ENCODE peak calls at places on chromosomes 12 and 14, in five cellular contexts. I is AG04450; V is tibial artery; Y is CD8-positive, alpha-beta T cell; R is colonic mucosa. E is an unnamed sample.

GRCh38 chr14:26252176-26252575 is 345.7 kb downstream of the NOVA1 start:
- DNase-seq in I (no peak), Y (no peak), R (no peak), V (no peak), E (no peak)

GRCh38 chr14:51652168-51653095 is 722 bp downstream of the FRMD6 start:
- DNase-seq in R (peak), Y (no peak), I (no peak), V (peak), E (peak)

GRCh38 chr14:95319312-95320075 is at the start of gene CLMN:
- DNase-seq in V (no peak), Y (peak), R (peak), I (no peak), E (peak)

GRCh38 chr12:1662761-1663439 is 28.0 kb upstream of the ADIPOR2 start:
- DNase-seq in Y (peak), V (no peak), I (no peak), R (peak), E (peak)

GRCh38 chr14:35277179-35277578 is 15.0 kb upstream of the PSMA6 start:
- DNase-seq in R (no peak), V (no peak), I (no peak), Y (no peak), E (no peak)

GRCh38 chr12:1369942-1370620 is 224.3 kb downstream of the FBXL14 start:
- DNase-seq in R (no peak), V (no peak), I (no peak), Y (no peak), E (no peak)

GRCh38 chr14:76480426-76480825 is 104.5 kb downstream of the ESRRB start:
- DNase-seq in R (no peak), I (no peak), Y (no peak), V (no peak), E (no peak)

GRCh38 chr12:75208851-75209781 is 523 bp downstream of the KCNC2 start:
- DNase-seq in R (no peak), Y (no peak), V (no peak), I (peak), E (peak)

GRCh38 chr14:68782091-68782981 is 10.5 kb downstream of the ZFP36L1 start:
- DNase-seq in Y (peak), I (no peak), V (peak), R (no peak), E (peak)

GRCh38 chr14:28608438-28608837 is 158.1 kb upstream of the FOXG1 start:
- DNase-seq in V (no peak), I (no peak), Y (no peak), R (no peak), E (no peak)

GRCh38 chr14:93830753-93831461 is 42.6 kb upstream of the PRIMA1 start:
- DNase-seq in I (no peak), V (no peak), R (no peak), Y (no peak), E (no peak)

GRCh38 chr12:23462546-23462945 is 486.9 kb downstream of the SOX5 start:
- DNase-seq in R (no peak), Y (no peak), V (no peak), I (no peak), E (no peak)

GRCh38 chr14:101813833-101814232 is 52.3 kb downstream of the PPP2R5C start:
- DNase-seq in I (no peak), V (no peak), Y (no peak), R (no peak), E (no peak)

GRCh38 chr14:54188036-54188666 is 208.7 kb upstream of the CDKN3 start:
- DNase-seq in I (no peak), R (no peak), Y (no peak), V (no peak), E (peak)

GRCh38 chr12:63978519-63978918 is 134.0 kb downstream of the SRGAP1 start:
- DNase-seq in I (peak), Y (no peak), R (no peak), V (no peak), E (no peak)

GRCh38 chr14:100384277-100384676 is 61.1 kb downstream of the SLC25A47 start:
- DNase-seq in V (no peak), I (no peak), R (no peak), Y (no peak), E (no peak)

GRCh38 chr12:110373025-110373876 is 30.3 kb downstream of the ANAPC7 start:
- DNase-seq in V (no peak), R (no peak), I (no peak), Y (no peak), E (peak)

GRCh38 chr14:61516957-61517356 is 178.4 kb upstream of the HIF1A start:
- DNase-seq in R (no peak), Y (no peak), I (no peak), V (no peak), E (no peak)

GRCh38 chr12:7142057-7142644 is 12.0 kb downstream of the CLSTN3 start:
- DNase-seq in V (no peak), Y (peak), R (peak), I (no peak), E (peak)

GRCh38 chr12:64496839-64497400 is 45.0 kb downstream of the TBK1 start:
- DNase-seq in Y (no peak), V (no peak), R (no peak), I (no peak), E (no peak)

GRCh38 chr14:39666386-39666785 is 234.2 kb upstream of the FBXO33 start:
- DNase-seq in Y (no peak), I (no peak), R (no peak), V (no peak), E (no peak)

GRCh38 chr12:91922674-91923073 is 223.0 kb downstream of the BTG1 start:
- DNase-seq in Y (no peak), V (no peak), I (no peak), R (no peak), E (no peak)

GRCh38 chr14:72704507-72704906 is 189.4 kb downstream of the DPF3 start:
- DNase-seq in R (no peak), V (no peak), I (no peak), Y (no peak), E (no peak)

GRCh38 chr14:94125659-94126418 is 3.6 kb downstream of the IFI27L2 start:
- DNase-seq in V (no peak), R (no peak), I (no peak), Y (no peak), E (peak)

GRCh38 chr14:102928412-102929348 is 6.2 kb downstream of the AMN start:
- DNase-seq in R (peak), I (no peak), V (peak), Y (peak), E (peak)

GRCh38 chr12:119283315-119283714 is 51.2 kb upstream of the CCDC60 start:
- DNase-seq in Y (no peak), R (no peak), V (no peak), I (no peak), E (no peak)

GRCh38 chr12:45553204-45553603 is 176.3 kb upstream of the ARID2 start:
- DNase-seq in R (no peak), I (no peak), Y (no peak), V (no peak), E (no peak)

GRCh38 chr12:111448266-111448830 is 42.6 kb downstream of the SH2B3 start:
- DNase-seq in V (no peak), Y (no peak), R (peak), I (no peak), E (peak)

GRCh38 chr12:34305176-34305575 is 282.9 kb downstream of the ALG10 start:
- DNase-seq in R (no peak), V (no peak), Y (no peak), I (no peak), E (no peak)

GRCh38 chr12:52822771-52823510 is 9.0 kb upstream of the KRT4 start:
- DNase-seq in Y (no peak), I (no peak), R (no peak), V (no peak), E (no peak)

GRCh38 chr12:94721173-94721572 is 70.8 kb upstream of the TMCC3 start:
- DNase-seq in Y (no peak), V (no peak), I (no peak), R (no peak), E (no peak)

GRCh38 chr12:45289245-45290217 is 73.6 kb downstream of the ANO6 start:
- DNase-seq in Y (no peak), R (no peak), I (no peak), V (no peak), E (no peak)

GRCh38 chr14:85948163-85948562 is 418.2 kb downstream of the FLRT2 start:
- DNase-seq in R (no peak), V (no peak), I (no peak), Y (no peak), E (no peak)

GRCh38 chr14:71720978-71721624 is 211.1 kb upstream of the RGS6 start:
- DNase-seq in Y (no peak), V (no peak), I (no peak), R (peak), E (peak)

GRCh38 chr12:117491711-117492110 is 130.3 kb upstream of the NOS1 start:
- DNase-seq in V (no peak), I (no peak), R (no peak), Y (no peak), E (no peak)

GRCh38 chr12:6463211-6463610 is 7.3 kb downstream of the VAMP1 start:
- DNase-seq in Y (peak), R (no peak), V (no peak), I (no peak), E (no peak)

GRCh38 chr14:99035712-99036593 is 236.0 kb downstream of the BCL11B start:
- DNase-seq in I (peak), V (peak), R (peak), Y (no peak), E (peak)

GRCh38 chr12:92721130-92721529 is 18.3 kb downstream of the PLEKHG7 start:
- DNase-seq in R (no peak), I (no peak), V (no peak), Y (no peak), E (no peak)

GRCh38 chr12:104340917-104341611 is 37.5 kb downstream of the EID3 start:
- DNase-seq in Y (no peak), V (no peak), I (no peak), R (no peak), E (peak)

GRCh38 chr12:104340177-104340576 is 36.6 kb downstream of the EID3 start:
- DNase-seq in I (no peak), Y (no peak), V (no peak), R (no peak), E (peak)

GRCh38 chr12:104342147-104342546 is 38.6 kb downstream of the EID3 start:
- DNase-seq in I (no peak), V (no peak), R (no peak), Y (no peak), E (no peak)

GRCh38 chr12:104337030-104337558 is 33.6 kb downstream of the EID3 start:
- DNase-seq in R (no peak), Y (no peak), V (no peak), I (no peak), E (no peak)

DNA sequence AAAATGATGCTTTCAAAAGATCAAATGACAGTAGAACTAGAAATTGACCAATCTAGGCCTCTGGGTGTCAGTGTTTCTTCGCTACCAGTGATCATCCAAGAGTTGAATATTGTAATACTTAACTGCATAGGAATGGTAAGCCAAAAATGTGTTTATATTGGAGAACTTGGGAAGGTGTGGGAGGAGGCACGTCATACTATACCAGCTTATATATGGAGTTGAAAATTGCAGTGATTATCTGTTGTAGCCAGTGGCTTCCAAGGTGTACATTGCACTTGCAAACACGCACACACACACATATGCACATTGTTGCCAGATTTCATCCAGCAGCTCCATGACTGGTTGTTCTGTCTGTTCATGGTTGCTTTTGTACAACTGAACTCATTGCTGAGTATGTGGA is 36.1 kb downstream of the EID3 start:
- DNase-seq in Y (no peak), V (no peak), I (no peak), R (no peak), E (no peak)
- TF ChIP-seq CTCF in Y (no peak), V (no peak), I (no peak), R (no peak), E (no peak)

GRCh38 chr12:121175383-121176119 is 34.4 kb upstream of the P2RX4 start:
- DNase-seq in I (no peak), Y (no peak), V (peak), R (no peak), E (peak)
- H3K4me3 ChIP-seq in I (no peak), Y (no peak), V (no peak), R (no peak), E (no peak)

GRCh38 chr12:48265792-48266191 is 62.7 kb upstream of the OR10AD1 start:
- DNase-seq in V (no peak), R (no peak), I (no peak), Y (no peak), E (no peak)
- H3K27ac ChIP-seq in V (no peak), R (no peak), I (no peak), Y (no peak), E (no peak)

DNA sequence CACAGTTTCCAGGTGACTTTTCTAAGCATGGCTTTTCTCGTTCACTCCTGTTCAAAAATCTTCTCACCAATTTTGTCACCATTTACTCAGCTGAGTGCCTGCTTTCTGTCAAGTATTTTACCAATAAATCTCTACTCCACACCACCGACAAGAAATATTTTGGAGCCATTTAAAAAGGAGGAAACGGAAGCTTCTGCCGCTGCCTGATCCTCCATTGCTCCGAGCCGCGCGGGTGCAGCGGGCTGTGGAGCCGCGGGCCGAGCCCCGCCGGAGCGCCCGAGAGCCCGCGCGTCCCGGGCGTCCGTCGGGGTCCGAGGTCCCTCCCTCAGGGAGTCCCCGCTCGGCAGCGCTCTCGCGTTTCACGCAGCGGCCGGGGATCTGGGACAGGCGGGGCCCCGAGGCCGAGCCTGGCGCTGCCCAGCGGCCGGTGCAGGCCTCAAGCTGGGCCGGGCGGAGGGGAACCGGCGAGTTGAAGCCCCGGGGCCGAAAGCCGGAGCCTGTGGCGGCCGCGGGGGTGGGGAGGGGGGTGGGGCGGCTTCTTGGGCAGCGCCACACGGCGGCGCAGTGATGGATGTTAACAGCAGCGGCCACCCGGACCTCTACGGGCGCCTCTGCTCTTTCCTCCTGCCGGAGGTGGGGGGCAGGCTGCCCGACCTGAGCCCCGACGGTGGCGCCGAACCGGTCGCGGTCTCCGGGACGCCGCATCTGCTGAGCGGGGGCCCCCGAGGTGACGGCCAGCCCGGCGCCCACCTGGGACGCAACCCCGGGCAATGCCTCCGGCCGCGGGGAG is 1.1 kb upstream of the HEBP1 start:
- DNase-seq in V (peak), I (no peak), Y (peak), R (peak), E (peak)
- TF ChIP-seq CTCF in V (peak), I (peak), Y (no peak), R (peak), E (peak)

GRCh38 chr12:30796508-30796780 is 41.7 kb upstream of the CAPRIN2 start:
- DNase-seq in I (no peak), V (no peak), Y (no peak), R (no peak), E (no peak)
- H3K4me3 ChIP-seq in I (peak), V (peak), Y (peak), R (peak), E (peak)

E was measured in testis.